ENCODE peak calls at places on chromosomes 11 and 22, in ten cellular contexts. Q is psoas muscle, D is neural crest cell, W is tibial nerve, U is osteocyte, T is prostate gland, F is astrocyte, C is endothelial cell, A is MCF 10A, G is CD14-positive monocyte. N is an unnamed sample.

GRCh38 chr22:35330258-35330861 is 30.7 kb downstream of the TOM1 start:
- DNase-seq in C (no peak), T (peak; percentile 60), F (peak; percentile 39), U (no peak), D (no peak), Q (peak; percentile 89), G (peak; percentile 97), W (peak; percentile 91), A (peak; percentile 80), N (no peak)

GRCh38 chr11:130128626-130129025 is 31.0 kb upstream of the ST14 start:
- DNase-seq in C (no peak), F (no peak), W (no peak), U (no peak), T (no peak), Q (no peak), G (no peak), D (no peak), A (no peak), N (no peak)

GRCh38 chr11:100948936-100949335 is 180.7 kb downstream of the PGR start:
- DNase-seq in D (no peak), G (no peak), T (no peak), Q (no peak), W (no peak), A (no peak), F (no peak), U (no peak), C (no peak), N (no peak)

GRCh38 chr22:45882881-45883810 is 93.8 kb downstream of the WNT7B start:
- DNase-seq in C (no peak), F (no peak), G (peak; percentile 44), A (no peak), T (no peak), W (no peak), U (no peak), D (no peak), Q (no peak), N (peak; percentile 11)

GRCh38 chr11:20089796-20090653 is 70.2 kb downstream of the DBX1 start:
- DNase-seq in D (no peak), A (no peak), F (peak; percentile 70), T (no peak), Q (no peak), G (no peak), U (no peak), C (no peak), W (no peak), N (no peak)

GRCh38 chr11:118439656-118440055 is 3.4 kb downstream of the KMT2A start:
- DNase-seq in T (no peak), A (no peak), U (no peak), G (no peak), F (no peak), D (no peak), C (no peak), W (no peak), Q (no peak), N (no peak)

GRCh38 chr11:126733685-126734084 is 266.9 kb downstream of the KIRREL3 start:
- DNase-seq in A (no peak), G (no peak), U (no peak), C (no peak), F (no peak), D (no peak), T (no peak), Q (no peak), W (no peak), N (no peak)

GRCh38 chr22:49998718-49999062 is 13.9 kb downstream of the IL17REL start:
- DNase-seq in D (no peak), T (no peak), Q (no peak), F (no peak), G (no peak), C (no peak), W (no peak), A (no peak), U (no peak), N (no peak)

DNA sequence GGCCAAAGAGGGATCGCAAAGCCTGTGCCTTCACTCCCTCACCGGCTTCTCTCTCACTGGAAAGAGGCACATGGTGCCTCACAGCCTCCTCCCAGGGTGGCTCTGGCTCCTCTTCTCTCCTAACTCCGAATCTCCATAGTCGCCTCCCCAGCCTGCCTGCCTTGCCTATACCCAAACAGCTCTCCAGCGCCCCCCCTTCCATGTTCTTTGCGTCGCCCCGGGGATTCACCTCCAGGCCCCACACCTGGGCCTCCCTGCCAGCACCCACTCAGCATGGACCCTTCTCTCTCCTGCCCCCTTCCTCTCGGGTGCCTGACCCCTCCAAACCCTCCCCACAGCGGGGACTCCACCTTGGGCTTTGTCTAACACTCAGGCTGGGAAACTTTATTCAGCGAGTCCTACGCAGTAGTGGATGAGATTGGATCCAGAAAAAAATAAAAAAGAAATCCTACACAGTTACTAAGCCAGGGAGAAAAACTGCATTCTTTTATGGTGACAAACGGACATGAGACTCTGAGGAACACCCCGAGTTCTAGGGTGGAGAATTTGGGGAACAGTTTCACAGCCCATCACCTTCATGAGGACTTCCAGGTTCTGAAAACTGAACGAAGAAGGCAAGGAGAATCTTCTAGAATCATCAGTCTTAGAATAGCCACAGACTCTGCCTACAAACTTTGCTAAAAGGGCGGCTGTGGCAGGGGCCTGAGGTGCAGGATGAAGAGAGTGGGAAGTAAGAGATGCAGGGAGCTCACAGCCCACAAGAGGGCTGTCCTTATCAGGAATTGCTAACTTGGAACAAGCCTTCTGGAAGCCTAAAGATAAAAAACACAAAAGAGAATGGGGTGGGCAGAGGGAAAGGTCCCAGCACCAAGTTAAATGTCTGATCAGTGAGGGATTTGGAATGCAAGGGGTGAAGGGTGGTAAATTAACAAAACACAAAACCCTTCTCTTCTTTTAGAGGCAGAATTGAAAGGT is 5.3 kb downstream of the PPM1F start:
- DNase-seq in U (no peak), Q (no peak), W (no peak), C (peak; percentile 48), D (no peak), T (no peak), A (no peak), F (peak; percentile 59), G (no peak), N (no peak)
- TF ChIP-seq CTCF in U (peak; percentile 58), Q (peak; percentile 23), W (peak; percentile 57), C (peak; percentile 37), D (peak; percentile 61), T (no peak), A (peak; percentile 21), F (peak; percentile 48), G (peak; percentile 50), N (no peak)

DNA sequence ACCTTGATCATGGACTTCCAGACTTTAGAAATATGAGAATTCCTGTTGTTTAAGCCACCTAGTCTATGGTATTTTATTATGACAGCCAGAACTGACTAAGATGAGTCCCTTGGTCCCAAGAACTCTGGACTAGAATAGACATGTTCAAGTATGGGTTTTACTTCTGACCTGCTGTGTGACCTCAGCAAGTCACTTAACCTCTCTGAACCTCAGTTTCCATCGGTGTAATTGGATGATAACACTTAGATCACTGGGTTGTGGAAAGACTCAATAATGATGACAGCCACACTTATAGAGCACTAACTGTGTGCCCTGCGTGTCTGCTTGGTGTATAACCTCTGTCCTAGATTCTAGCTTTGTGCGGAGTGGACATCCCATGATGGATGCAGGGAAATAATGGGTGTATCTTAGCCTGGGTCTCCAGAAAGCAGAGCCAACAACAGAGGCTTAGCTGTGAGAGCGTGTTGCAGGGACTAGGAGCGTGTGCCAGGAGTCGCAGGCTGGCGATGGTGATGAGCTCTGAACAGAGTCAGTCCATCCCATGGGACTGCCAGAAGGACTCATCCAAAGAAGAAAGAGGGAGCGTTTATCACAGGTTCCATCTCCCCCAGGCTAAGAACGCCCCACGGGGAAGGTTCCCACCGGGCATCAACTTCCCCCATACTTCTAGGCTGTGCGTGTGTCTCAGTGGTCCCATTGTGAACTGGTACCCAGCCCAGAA is 93.2 kb upstream of the TP53I11 start:
- DNase-seq in F (no peak), C (no peak), U (no peak), D (no peak), T (no peak), G (no peak), Q (no peak), W (no peak), A (no peak), N (no peak)
- TF ChIP-seq CTCF in F (no peak), C (no peak), U (no peak), D (no peak), T (no peak), G (no peak), Q (no peak), W (no peak), A (no peak), N (no peak)

GRCh38 chr11:59520741-59521140 is 9.4 kb downstream of the OR4D9 start:
- DNase-seq in D (no peak), T (no peak), G (no peak), W (no peak), A (no peak), Q (no peak), C (no peak), F (no peak), U (no peak), N (no peak)

GRCh38 chr11:59528741-59529140 is 17.4 kb downstream of the OR4D9 start:
- DNase-seq in A (no peak), F (no peak), Q (no peak), G (no peak), T (no peak), W (no peak), C (no peak), U (no peak), D (no peak), N (no peak)

GRCh38 chr11:59523541-59523940 is 12.2 kb downstream of the OR4D9 start:
- DNase-seq in D (no peak), U (no peak), A (no peak), Q (no peak), T (no peak), F (no peak), C (no peak), G (no peak), W (no peak), N (no peak)
- TF ChIP-seq CTCF in D (no peak), U (no peak), A (no peak), Q (no peak), T (no peak), F (no peak), C (no peak), G (no peak), W (no peak), N (no peak)

DNA sequence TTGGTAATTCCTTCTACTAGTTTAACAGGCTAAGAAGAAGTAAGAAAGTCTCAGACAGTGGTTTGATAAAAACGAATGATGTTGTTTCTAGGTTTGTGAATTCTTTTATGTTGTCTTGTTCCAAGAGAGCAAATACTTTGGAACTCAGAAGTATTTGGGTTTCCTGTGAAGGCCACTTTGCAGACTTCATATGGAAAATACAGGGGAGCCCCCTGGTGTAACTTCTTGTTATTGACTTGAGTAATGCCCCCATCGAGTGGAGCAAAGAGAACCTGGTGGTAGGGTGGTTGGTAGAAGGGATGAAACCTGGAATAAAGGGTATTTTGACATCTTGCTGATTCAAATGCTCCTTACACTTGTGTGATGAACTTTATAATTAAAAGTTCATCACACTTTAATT is 40.0 kb upstream of the PTH start:
- DNase-seq in F (no peak), W (no peak), T (peak; percentile 13), G (no peak), Q (no peak), U (no peak), A (peak; percentile 12), C (no peak), D (no peak), N (no peak)
- TF ChIP-seq CTCF in F (no peak), W (no peak), T (peak; percentile 38), G (no peak), Q (no peak), U (no peak), A (no peak), C (peak; percentile 34), D (no peak), N (no peak)

GRCh38 chr22:36998620-36999351 is 20.5 kb downstream of the TST start:
- DNase-seq in D (no peak), T (no peak), F (no peak), G (no peak), Q (no peak), A (peak; percentile 78), C (no peak), U (no peak), W (no peak), N (no peak)
- TF ChIP-seq CTCF in D (no peak), T (no peak), F (no peak), G (no peak), Q (no peak), A (peak; percentile 6), C (no peak), U (no peak), W (no peak), N (no peak)

N was measured in mesothelial cell of epicardium.